ENCODE peak calls at places on chromosomes 3 and 15, in four cellular contexts. W, Y, J and I are unnamed samples.

GRCh38 chr15:93319121-93319814 is 230.3 kb upstream of the RGMA start:
- DNase-seq in W (no peak), Y (no peak), J (no peak), I (no peak)

GRCh38 chr3:12471228-12471627 is 13.1 kb upstream of the TSEN2 start:
- DNase-seq in Y (peak; percentile 36), J (no peak), W (peak; percentile 36), I (no peak)

GRCh38 chr3:77303943-77304778 is 264.3 kb downstream of the ROBO2 start:
- DNase-seq in J (no peak), Y (no peak), W (no peak), I (no peak)

GRCh38 chr3:171461087-171461917 is 1.1 kb upstream of the TNIK start:
- DNase-seq in W (no peak), Y (peak; percentile 60), J (no peak), I (no peak)

GRCh38 chr3:63980830-63981498 is 42.3 kb downstream of the PSMD6 start:
- DNase-seq in J (no peak), Y (no peak), W (no peak), I (no peak)

GRCh38 chr3:70849911-70850699 is 537.7 kb upstream of the MDFIC2 start:
- DNase-seq in W (no peak), J (no peak), Y (no peak), I (peak; percentile 72)

GRCh38 chr3:186519021-186519658 is 25.0 kb downstream of the CRYGS start:
- DNase-seq in Y (no peak), J (no peak), W (no peak), I (no peak)

GRCh38 chr3:195711813-195712534 is 8.8 kb upstream of the MUC20 start:
- DNase-seq in J (no peak), W (no peak), Y (no peak), I (no peak)

GRCh38 chr3:58047806-58048205 is 39.6 kb downstream of the FLNB start:
- DNase-seq in W (no peak), J (no peak), Y (no peak), I (no peak)

GRCh38 chr3:161372321-161373260 is 1.3 kb upstream of the SPTSSB start:
- DNase-seq in J (peak; percentile 44), W (no peak), Y (no peak), I (peak; percentile 57)

GRCh38 chr3:115100806-115101205 is 46.3 kb downstream of the ZBTB20 start:
- DNase-seq in J (no peak), W (no peak), Y (no peak), I (no peak)
- TF ChIP-seq EP300 in J (no peak), W (no peak), Y (no peak), I (no peak)

GRCh38 chr3:107240183-107241091 is 136.8 kb upstream of the CCDC54 start:
- DNase-seq in Y (peak; percentile 75), W (peak; percentile 4), J (peak; percentile 69), I (peak; percentile 87)

GRCh38 chr3:107239703-107240102 is 137.5 kb upstream of the CCDC54 start:
- DNase-seq in W (no peak), Y (no peak), J (no peak), I (no peak)

GRCh38 chr3:107241217-107241616 is 136.0 kb upstream of the CCDC54 start:
- DNase-seq in Y (peak; percentile 37), W (no peak), J (peak; percentile 32), I (no peak)

GRCh38 chr3:107238787-107239186 is 138.5 kb upstream of the CCDC54 start:
- DNase-seq in J (no peak), W (no peak), Y (no peak), I (no peak)

GRCh38 chr3:107242579-107242978 is 134.7 kb upstream of the CCDC54 start:
- DNase-seq in W (no peak), Y (no peak), J (no peak), I (no peak)
- TF ChIP-seq POLR2AphosphoS5 in W (no peak), Y (no peak), J (no peak), I (no peak)

GRCh38 chr3:106421928-106422327 is 553.1 kb upstream of the CBLB start:
- DNase-seq in Y (no peak), J (no peak), W (no peak), I (no peak)
- TF ChIP-seq EP300 in Y (no peak), J (no peak), W (no peak), I (no peak)

GRCh38 chr15:89399390-89400120 is 64.9 kb upstream of the POLG start:
- DNase-seq in J (no peak), W (no peak), Y (peak; percentile 21), I (no peak)
- TF ChIP-seq POLR2AphosphoS5 in J (no peak), W (no peak), Y (no peak), I (no peak)

DNA sequence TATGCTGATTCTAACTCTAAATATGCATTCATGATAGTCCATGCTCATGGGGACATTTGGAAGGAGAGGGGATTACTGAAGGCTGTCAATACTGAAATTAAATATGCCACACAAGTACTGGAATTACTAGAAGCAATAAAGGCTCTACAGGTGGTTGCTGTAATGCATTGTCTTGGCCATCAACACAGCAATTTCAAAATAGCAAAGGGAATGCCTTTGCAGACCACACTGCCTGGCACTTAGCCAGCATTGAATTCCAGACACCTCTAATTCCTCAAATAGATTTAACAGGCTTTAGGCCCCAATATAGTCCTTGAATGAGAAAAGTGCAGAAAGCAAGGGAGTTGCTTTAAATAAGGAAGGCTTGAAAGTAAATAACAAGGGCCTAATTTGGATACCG is 115.8 kb upstream of the PLCL2 start:
- DNase-seq in J (no peak), W (no peak), Y (no peak), I (no peak)
- TF ChIP-seq EP300 in J (no peak), W (no peak), Y (no peak), I (no peak)

DNA sequence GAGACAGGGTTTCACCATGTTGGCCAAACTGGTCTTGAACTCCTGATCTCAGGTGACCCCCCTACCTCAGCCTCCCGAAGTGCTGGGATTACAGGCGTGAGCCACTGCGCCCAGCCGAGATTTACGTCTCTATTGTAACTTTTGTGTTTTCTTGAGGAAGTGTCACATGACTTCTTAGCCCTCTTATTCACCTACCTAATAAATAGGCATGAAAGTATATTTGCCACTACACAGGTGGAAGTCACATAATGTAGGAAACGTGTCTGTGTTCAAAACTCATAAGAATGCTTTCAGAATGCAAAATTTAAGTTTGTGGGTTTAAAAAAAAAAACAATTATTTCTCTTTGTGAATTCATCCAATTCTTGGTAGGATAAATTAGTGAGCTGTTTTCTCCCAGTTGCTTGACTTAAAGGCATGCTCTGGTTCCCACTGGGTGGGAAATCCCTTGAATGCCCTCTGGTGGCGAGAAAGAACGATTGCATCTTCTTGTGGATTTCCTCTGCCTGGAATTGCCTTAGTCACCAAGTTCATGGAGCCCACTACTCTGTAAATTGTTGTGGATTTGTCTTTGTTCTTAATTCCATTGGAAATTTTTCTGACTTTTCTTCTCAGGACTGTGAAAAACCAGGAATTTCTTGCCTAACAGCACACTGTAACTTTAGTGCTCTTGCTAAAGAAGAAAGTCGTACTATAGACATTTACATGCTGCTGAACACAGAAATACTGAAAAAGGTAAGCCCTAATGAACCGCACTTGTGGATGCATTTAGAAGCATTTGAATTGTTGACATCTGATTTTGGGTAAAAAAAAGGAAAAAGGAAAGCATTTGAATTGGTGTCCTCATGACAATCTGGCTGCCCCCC is 82.2 kb upstream of the CTDSPL start:
- DNase-seq in J (no peak), Y (no peak), W (peak; percentile 66), I (no peak)
- TF ChIP-seq POLR2AphosphoS5 in J (peak; percentile 58), Y (no peak), W (no peak), I (no peak)

GRCh38 chr3:72162649-72163184 is 377.8 kb upstream of the PROK2 start:
- DNase-seq in Y (no peak), J (no peak), W (no peak), I (no peak)

GRCh38 chr3:72164635-72164978 is 379.7 kb upstream of the PROK2 start:
- DNase-seq in Y (no peak), W (no peak), J (no peak), I (no peak)

GRCh38 chr3:72165337-72165736 is 380.4 kb upstream of the PROK2 start:
- DNase-seq in W (no peak), J (no peak), Y (no peak), I (no peak)

GRCh38 chr3:72165808-72166207 is 380.9 kb upstream of the PROK2 start:
- DNase-seq in Y (no peak), W (no peak), J (no peak), I (no peak)

DNA sequence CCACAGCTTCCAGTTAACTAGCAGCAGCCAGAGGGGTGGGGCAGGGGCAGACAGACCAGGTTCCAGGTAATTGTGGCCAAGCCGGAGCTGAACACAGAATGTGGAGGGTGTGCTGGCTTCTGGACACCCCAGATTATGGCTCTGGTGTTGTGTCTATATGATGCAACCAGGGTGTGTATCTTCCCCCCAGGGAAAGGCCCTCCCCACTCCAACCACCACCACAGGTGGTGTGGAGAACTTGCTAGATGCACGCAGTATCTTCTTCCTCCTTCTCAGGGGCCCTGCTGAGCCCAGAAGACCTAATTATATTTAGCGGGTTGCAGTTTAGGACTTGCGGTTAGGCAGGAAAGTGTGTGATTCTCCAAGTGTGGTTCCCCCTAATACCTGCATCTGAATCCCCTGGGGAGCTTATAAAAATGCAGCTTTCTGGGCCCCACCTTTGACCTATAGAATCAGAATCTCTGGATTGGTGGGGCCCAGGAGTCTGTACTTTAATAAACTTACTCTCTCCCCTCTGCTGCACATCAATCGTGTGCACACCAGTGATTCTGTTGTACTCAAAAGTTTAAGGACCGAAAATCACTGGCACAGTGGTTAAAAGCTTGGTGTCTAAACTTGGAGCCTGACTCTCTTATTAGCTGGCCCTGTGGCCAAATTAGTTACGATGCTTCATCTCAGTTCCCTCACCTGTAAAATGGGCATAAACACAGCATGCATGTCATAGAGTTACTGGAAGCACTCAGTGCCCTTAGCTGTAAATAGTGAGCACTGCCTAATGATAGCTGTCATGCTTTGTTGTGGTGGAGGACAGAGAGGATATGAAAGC is 379.1 kb upstream of the PROK2 start:
- DNase-seq in W (no peak), Y (peak; percentile 51), J (no peak), I (no peak)
- TF ChIP-seq EP300 in W (no peak), Y (no peak), J (no peak), I (no peak)

DNA sequence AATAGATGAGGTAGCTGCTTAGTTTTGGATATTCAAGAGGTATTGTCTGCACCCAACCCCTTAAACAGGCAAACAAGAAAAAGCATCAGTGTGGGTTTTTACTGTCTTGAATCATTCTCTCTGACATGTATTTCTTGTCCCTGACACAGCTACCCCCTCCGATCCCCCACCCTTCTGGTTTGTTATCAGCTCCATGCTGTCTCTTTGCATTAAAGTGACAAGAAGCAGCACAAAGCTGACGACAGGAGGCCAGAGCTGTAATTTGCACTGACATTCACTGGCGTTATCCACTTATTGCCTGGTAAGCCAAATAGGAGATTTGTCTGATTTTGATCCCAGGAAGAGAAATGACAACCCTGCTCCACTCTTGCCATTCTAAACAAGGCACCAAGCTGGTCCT is 83.3 kb upstream of the SNRK start:
- DNase-seq in J (no peak), W (no peak), Y (no peak), I (no peak)
- TF ChIP-seq POLR2AphosphoS5 in J (no peak), W (no peak), Y (no peak), I (no peak)

GRCh38 chr3:46971742-46972141 is 4.8 kb downstream of the CCDC12 start:
- DNase-seq in J (no peak), W (no peak), Y (no peak), I (no peak)
- TF ChIP-seq EP300 in J (no peak), W (no peak), Y (no peak), I (no peak)

DNA sequence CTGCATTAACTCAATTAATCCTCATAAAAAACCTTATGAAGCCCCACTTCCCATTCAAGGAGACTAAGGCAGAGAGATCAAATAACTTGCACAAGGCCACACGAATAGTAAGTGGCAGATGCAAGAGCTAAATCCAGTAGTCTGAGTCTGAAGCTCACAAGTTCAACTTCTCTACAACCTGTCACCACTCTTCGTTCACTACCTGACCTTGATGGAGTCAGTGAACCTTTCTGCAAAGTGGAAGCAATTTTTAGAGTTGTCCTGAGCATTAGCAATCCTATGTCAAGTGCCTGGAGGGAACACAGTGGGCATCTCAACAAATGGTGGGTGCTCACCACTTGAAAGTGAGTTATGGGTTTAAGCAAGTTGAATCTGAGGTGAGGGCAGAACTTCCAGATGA is 2.1 kb upstream of the SPINT1 start:
- DNase-seq in W (no peak), J (no peak), Y (no peak), I (no peak)
- TF ChIP-seq POLR2AphosphoS5 in W (no peak), J (no peak), Y (no peak), I (no peak)